ENCODE peak calls at places on chromosomes 13 and 19, in four cellular contexts. W is left ventricle myocardium inferior, L is colonic mucosa, H is epithelial cell of esophagus. R is an unnamed sample.
A peak's percentile ranks its signal among the peaks of the same experiment; 100 is the strongest.

GRCh38 chr19:1825909-1826556 is 14.0 kb upstream of the ATP8B3 start:
- DNase-seq in W (peak; percentile 66), L (peak; percentile 81), H (peak; percentile 63), R (peak; percentile 92)

GRCh38 chr13:48222358-48223015 is 10.5 kb upstream of the ITM2B start:
- DNase-seq in W (peak; percentile 46), L (no peak), H (no peak), R (no peak)

GRCh38 chr13:91079190-91079589 is 268.3 kb upstream of the MIR17HG start:
- DNase-seq in W (no peak), L (no peak), H (no peak), R (no peak)

GRCh38 chr19:17479325-17479791 is 9.0 kb downstream of the SLC27A1 start:
- DNase-seq in W (no peak), L (no peak), H (no peak), R (no peak)

GRCh38 chr13:47837104-47837880 is 163.8 kb downstream of the SUCLA2 start:
- DNase-seq in W (no peak), L (no peak), H (no peak), R (no peak)

GRCh38 chr19:54573330-54573872 is at the start of gene LILRA2:
- DNase-seq in W (no peak), L (no peak), H (no peak), R (no peak)

GRCh38 chr19:47321582-47321981 is 10.4 kb upstream of the C5AR2 start:
- DNase-seq in W (no peak), L (no peak), H (no peak), R (no peak)

GRCh38 chr19:57947419-57948134 is at the start of gene ZNF256:
- DNase-seq in W (peak; percentile 96), L (peak; percentile 95), H (peak; percentile 97), R (peak; percentile 98)

GRCh38 chr13:26186141-26186870 is 35.8 kb downstream of the RNF6 start:
- DNase-seq in W (peak; percentile 88), L (peak; percentile 91), H (peak; percentile 96), R (peak; percentile 95)

GRCh38 chr19:17352608-17353280 is 15.4 kb downstream of the GTPBP3 start:
- DNase-seq in W (no peak), L (no peak), H (no peak), R (no peak)

GRCh38 chr19:51712461-51713081 is 11.2 kb downstream of the HAS1 start:
- DNase-seq in W (no peak), L (no peak), H (peak; percentile 80), R (no peak)

GRCh38 chr19:34120846-34121639 is 51.3 kb upstream of the LSM14A start:
- DNase-seq in W (no peak), L (peak; percentile 21), H (peak; percentile 51), R (no peak)

GRCh38 chr19:38046254-38047047 is 139.4 kb downstream of the SIPA1L3 start:
- DNase-seq in W (no peak), L (peak; percentile 31), H (no peak), R (no peak)

GRCh38 chr19:17629760-17630159 is 58.4 kb downstream of the UNC13A start:
- DNase-seq in W (no peak), L (no peak), H (no peak), R (no peak)

GRCh38 chr19:48190288-48191284 is 20.1 kb downstream of the ZSWIM9 start:
- DNase-seq in W (no peak), L (no peak), H (peak; percentile 97), R (no peak)

GRCh38 chr13:44972956-44973581 is 16.2 kb downstream of the NUFIP1 start:
- DNase-seq in W (no peak), L (no peak), H (peak; percentile 39), R (no peak)

GRCh38 chr19:48248081-48248833 is 7.5 kb downstream of the CARD8 start:
- DNase-seq in W (no peak), L (no peak), H (no peak), R (no peak)

GRCh38 chr13:49731766-49732165 is 40.5 kb upstream of the EBPL start:
- DNase-seq in W (no peak), L (no peak), H (peak; percentile 50), R (no peak)

GRCh38 chr13:65913173-65913572 is 1317.0 kb downstream of the PCDH9 start:
- DNase-seq in W (no peak), L (no peak), H (peak; percentile 76), R (no peak)

GRCh38 chr13:80339841-80340642 is 884 bp downstream of the SPRY2 start:
- DNase-seq in W (peak; percentile 52), L (peak; percentile 67), H (peak; percentile 59), R (peak; percentile 83)

GRCh38 chr19:17997969-17998826 is 9.8 kb upstream of the ARRDC2 start:
- DNase-seq in W (no peak), L (no peak), H (no peak), R (no peak)

GRCh38 chr13:25375727-25376358 is 4.1 kb downstream of the ATP8A2 start:
- DNase-seq in W (no peak), L (peak; percentile 22), H (peak; percentile 50), R (no peak)

GRCh38 chr13:59513686-59514085 is 650.0 kb downstream of the DIAPH3 start:
- DNase-seq in W (no peak), L (no peak), H (no peak), R (no peak)

GRCh38 chr19:14497347-14497921 is 1.5 kb upstream of the GIPC1 start:
- DNase-seq in W (no peak), L (peak; percentile 83), H (no peak), R (no peak)

GRCh38 chr19:32830231-32831014 is 39.1 kb downstream of the SLC7A9 start:
- DNase-seq in W (no peak), L (no peak), H (no peak), R (no peak)

GRCh38 chr19:33261511-33262192 is 36.0 kb upstream of the SLC7A10 start:
- DNase-seq in W (no peak), L (no peak), H (no peak), R (no peak)

GRCh38 chr13:43087960-43088580 is 64.7 kb downstream of the DNAJC15 start:
- DNase-seq in W (no peak), L (no peak), H (peak; percentile 6), R (no peak)

GRCh38 chr13:40801255-40802217 is 12.1 kb downstream of the SLC25A15 start:
- DNase-seq in W (no peak), L (no peak), H (no peak), R (no peak)

GRCh38 chr13:40798380-40798779 is 9.0 kb downstream of the SLC25A15 start:
- DNase-seq in W (no peak), L (no peak), H (no peak), R (no peak)

GRCh38 chr13:40796649-40797048 is 7.2 kb downstream of the SLC25A15 start:
- DNase-seq in W (no peak), L (no peak), H (no peak), R (no peak)

GRCh38 chr13:40800559-40800958 is 11.1 kb downstream of the SLC25A15 start:
- DNase-seq in W (no peak), L (no peak), H (no peak), R (no peak)

GRCh38 chr13:40799508-40799907 is 10.1 kb downstream of the SLC25A15 start:
- DNase-seq in W (no peak), L (no peak), H (no peak), R (no peak)
- H3K4me3 ChIP-seq in W (no peak overlapping the region), L (no peak overlapping the region), H (no peak overlapping the region), R (no peak overlapping the region)

DNA sequence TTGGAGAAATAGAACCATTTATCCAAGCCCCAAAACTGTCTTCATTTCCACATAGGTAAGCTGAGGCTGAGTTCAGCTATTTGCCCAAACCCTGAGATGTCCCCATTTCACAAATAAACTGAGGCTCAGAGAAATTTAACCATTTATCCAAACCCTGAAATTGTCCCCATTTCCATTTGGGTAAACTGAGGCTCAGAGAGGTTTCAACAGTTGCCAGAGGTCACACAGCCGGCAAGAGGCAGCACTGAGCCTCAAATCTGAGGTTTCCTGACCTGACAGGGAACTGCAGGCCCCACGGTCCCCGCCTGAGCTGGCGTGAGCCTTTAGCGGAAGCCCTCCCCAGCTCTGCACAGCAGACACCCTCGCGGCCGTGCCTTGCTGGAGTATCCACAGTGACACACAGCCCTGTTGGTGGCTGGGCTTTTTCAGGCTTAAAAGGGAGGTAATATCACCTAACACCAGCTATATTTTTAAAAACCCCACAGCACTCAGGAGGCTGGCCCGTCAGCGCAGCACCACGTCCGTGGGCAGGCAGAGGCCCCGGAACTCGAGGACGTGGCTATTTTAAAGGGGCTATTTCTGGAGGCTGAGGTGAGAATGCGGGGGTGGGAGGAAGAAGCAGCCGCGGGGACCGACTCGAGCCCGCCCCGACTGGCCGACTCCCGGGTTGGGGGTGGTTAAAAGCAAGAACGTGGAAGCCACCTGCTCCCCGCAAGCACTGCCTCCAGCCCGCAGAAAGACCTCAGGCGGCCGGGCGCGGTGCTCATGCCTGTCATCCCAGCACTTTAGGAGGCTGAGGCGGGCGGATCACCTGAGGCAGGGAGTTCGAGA is 18.5 kb downstream of the PTPRS start:
- DNase-seq in W (no peak), L (peak; percentile 18), H (no peak), R (no peak)
- H3K4me3 ChIP-seq in W (peak overlapping the region; percentile 19), L (no peak overlapping the region), H (no peak overlapping the region), R (no peak overlapping the region)

DNA sequence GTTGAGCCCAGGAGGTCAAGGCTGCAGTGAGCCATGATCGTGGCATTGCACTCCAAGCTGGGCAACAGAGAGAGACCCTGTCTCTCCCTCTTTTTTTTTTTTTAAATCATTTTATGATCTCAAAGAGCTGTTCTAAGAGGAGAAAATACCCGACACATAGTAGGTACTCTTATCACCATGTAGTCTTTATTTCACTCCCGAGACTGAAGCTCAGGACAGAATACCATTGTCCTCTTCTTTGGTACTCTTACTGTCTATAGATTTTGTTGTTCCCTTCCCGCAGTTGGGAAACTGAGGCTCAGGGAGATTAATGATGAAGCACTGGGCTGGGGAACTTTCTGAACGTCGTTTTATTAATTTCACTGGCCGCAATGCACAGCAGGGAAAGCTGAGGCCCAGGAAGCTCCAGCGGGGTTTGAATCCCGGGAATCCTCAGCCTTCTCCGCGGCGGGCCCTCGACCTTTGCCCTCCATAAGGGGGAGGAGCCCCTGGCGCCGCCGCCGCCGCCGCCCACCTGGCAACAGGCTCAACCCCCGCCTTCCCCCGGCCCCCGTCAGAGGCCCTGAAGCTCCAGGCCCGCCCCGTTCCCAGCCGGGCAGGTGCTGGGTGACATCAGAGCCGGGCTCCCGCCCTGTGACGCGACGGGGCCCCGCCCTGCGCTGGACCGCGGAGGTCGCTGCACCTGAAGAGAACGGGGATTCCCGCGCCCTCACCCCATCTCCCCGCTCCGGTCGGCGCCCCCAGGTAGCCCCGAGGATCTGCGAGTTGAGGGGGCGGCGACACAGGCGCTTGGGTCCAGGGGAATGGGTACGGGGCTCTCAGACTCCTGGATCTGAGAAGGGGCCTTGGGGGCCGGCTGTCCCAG is 1.6 kb downstream of the MYH14 start:
- DNase-seq in W (peak; percentile 65), L (peak; percentile 95), H (peak; percentile 23), R (no peak)
- H3K4me3 ChIP-seq in W (peak overlapping the region; percentile 75), L (peak overlapping the region; percentile 30), H (peak overlapping the region; percentile 25), R (no peak overlapping the region)

DNA sequence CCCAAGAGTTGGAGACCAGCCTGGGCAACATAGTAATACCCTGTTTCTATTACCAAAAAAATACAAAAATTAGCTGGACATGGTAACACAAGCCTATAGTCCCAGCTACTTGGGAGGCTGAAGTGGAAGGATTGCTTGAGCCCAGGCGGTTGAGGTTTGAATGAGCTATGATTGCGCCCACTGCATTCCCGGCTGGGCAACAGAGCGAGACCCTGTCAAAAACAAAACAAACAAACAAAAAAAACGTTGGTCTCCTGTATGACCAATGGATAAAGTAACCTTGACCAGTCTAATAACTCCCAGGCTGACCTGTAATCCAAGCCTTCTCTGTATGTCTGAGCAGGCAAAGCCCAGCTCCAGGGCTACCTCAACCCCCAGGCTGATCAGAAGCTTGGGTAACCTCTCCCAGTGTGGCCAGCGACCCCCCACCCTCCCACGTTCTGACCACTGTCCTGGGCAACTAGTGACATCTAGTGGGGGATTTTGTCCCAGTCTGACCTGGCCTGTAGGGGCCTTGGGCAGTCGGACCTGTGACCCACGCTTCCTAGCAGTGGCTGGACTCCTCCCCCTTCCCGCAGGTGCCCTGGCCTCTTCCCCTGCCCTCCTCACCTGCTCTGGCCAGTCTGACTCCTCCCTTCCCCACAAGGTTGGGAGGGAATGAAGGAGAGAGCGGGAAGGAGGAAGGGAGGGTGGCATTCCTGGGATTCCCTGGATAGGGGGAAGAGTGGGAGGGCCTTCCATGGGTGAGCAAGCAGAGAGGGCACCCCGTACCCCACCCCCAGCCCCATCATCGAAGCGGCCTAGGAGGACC is 1.0 kb upstream of the BCAM start:
- DNase-seq in W (no peak), L (peak; percentile 46), H (peak; percentile 51), R (no peak)
- H3K4me3 ChIP-seq in W (peak overlapping the region; percentile 86), L (no peak overlapping the region), H (no peak overlapping the region), R (no peak overlapping the region)

GRCh38 chr19:19068659-19069509 is 5.1 kb downstream of the SLC25A42 start:
- DNase-seq in W (no peak), L (no peak), H (no peak), R (no peak)
- H3K4me3 ChIP-seq in W (no peak overlapping the region), L (no peak overlapping the region), H (no peak overlapping the region), R (no peak overlapping the region)